ENCODE peak calls at places on chromosomes 5 and 9, in five cellular contexts. L is neural crest cell; J is spleen; P is mesothelial cell of epicardium; F is activated CD8-positive, alpha-beta T cell treated with anti-CD3 and anti-CD28 coated beads for 36 hours. E is an unnamed sample.

GRCh38 chr5:76938177-76938576 is 14.7 kb upstream of the CRHBP start:
- DNase-seq in L (no peak), J (no peak), P (no peak), F (no peak), E (no peak)

GRCh38 chr9:127575875-127576778 is 36.0 kb upstream of the STXBP1 start:
- DNase-seq in L (no peak), J (no peak), P (no peak), F (no peak), E (no peak)

GRCh38 chr9:86286278-86286677 is 3.9 kb upstream of the ISCA1 start:
- DNase-seq in L (no peak), J (no peak), P (no peak), F (no peak), E (no peak)

GRCh38 chr5:7271728-7272127 is 124.2 kb upstream of the ADCY2 start:
- DNase-seq in L (no peak), J (no peak), P (no peak), F (no peak), E (no peak)

GRCh38 chr5:121982500-121983261 is 20.9 kb downstream of the SRFBP1 start:
- DNase-seq in L (no peak), J (no peak), P (no peak), F (no peak), E (no peak)

GRCh38 chr9:6686396-6686795 is 40.9 kb upstream of the GLDC start:
- DNase-seq in L (no peak), J (no peak), P (no peak), F (no peak), E (no peak)

GRCh38 chr5:36215910-36216309 is 25.8 kb downstream of the NADK2 start:
- DNase-seq in L (no peak), J (no peak), P (no peak), F (no peak), E (no peak)

GRCh38 chr9:22813520-22813919 is 366.9 kb downstream of the DMRTA1 start:
- DNase-seq in L (no peak), J (no peak), P (no peak), F (no peak), E (no peak)

GRCh38 chr5:73764586-73764985 is 138.6 kb downstream of the ARHGEF28 start:
- DNase-seq in L (no peak), J (no peak), P (no peak), F (no peak), E (no peak)

GRCh38 chr5:33774323-33774722 is 117.5 kb downstream of the ADAMTS12 start:
- DNase-seq in L (no peak), J (no peak), P (no peak), F (no peak), E (no peak)

GRCh38 chr5:150729859-150730258 is 29.0 kb downstream of the DCTN4 start:
- DNase-seq in L (no peak), J (no peak), P (no peak), F (no peak), E (no peak)

GRCh38 chr5:1850324-1851154 is 32.2 kb downstream of the IRX4 start:
- DNase-seq in L (no peak), J (no peak), P (no peak), F (no peak), E (no peak)

GRCh38 chr5:150640311-150641005 is at the start of gene SYNPO:
- DNase-seq in L (no peak), J (no peak), P (no peak), F (no peak), E (no peak)

GRCh38 chr5:55853818-55854217 is 2.7 kb downstream of the IL31RA start:
- DNase-seq in L (no peak), J (no peak), P (no peak), F (no peak), E (no peak)

GRCh38 chr9:34659592-34660253 is 2.7 kb downstream of the CCL27 start:
- DNase-seq in L (no peak), J (no peak), P (no peak), F (peak), E (no peak)

GRCh38 chr9:114504341-114505186 is 709 bp downstream of the WHRN start:
- DNase-seq in L (peak), J (peak), P (peak), F (peak), E (peak)

GRCh38 chr9:114506082-114506390 is 763 bp upstream of the WHRN start:
- DNase-seq in L (no peak), J (no peak), P (no peak), F (no peak), E (no peak)

GRCh38 chr9:114503522-114504340 is 1.5 kb downstream of the WHRN start:
- DNase-seq in L (no peak), J (peak), P (no peak), F (no peak), E (no peak)

GRCh38 chr9:114505187-114506081 is at the start of gene WHRN:
- DNase-seq in L (peak), J (peak), P (peak), F (peak), E (peak)

DNA sequence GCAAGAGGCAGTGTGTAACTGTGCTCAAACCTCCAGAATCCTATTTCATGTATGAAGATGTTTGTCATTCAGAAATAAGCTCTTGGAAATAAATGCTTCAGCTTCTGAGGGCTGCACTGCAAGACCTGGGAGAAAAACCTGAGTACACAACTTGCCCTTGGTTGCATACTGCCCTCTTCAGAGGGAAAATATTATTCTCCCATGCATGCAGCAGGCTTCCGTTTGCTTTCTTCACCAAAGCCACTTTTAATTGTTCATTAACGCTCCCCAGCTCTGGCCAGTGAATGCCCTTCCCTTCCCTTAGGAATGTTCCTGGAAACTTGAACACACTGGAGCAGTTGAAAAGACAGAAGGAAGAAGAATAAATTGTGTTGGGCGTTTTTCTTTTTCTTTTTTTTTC is 2.5 kb upstream of the WHRN start:
- DNase-seq in L (no peak), J (no peak), P (no peak), F (peak), E (no peak)
- TF ChIP-seq CTCF in L (no peak), J (peak), P (no peak), F (peak), E (peak)

GRCh38 chr5:97042981-97043380 is 99.4 kb downstream of the LIX1 start:
- DNase-seq in L (no peak), J (no peak), P (no peak), F (no peak), E (no peak)

GRCh38 chr5:97046270-97046982 is 96.0 kb downstream of the LIX1 start:
- DNase-seq in L (no peak), J (no peak), P (no peak), F (no peak), E (no peak)

GRCh38 chr5:97041239-97041638 is 101.2 kb downstream of the LIX1 start:
- DNase-seq in L (no peak), J (no peak), P (no peak), F (no peak), E (no peak)

GRCh38 chr5:97043511-97043910 is 98.9 kb downstream of the LIX1 start:
- DNase-seq in L (no peak), J (no peak), P (no peak), F (no peak), E (no peak)

GRCh38 chr5:97044057-97044456 is 98.4 kb downstream of the LIX1 start:
- DNase-seq in L (no peak), J (no peak), P (no peak), F (no peak), E (no peak)
- TF ChIP-seq CTCF in L (peak), J (peak), P (no peak), F (no peak), E (no peak)

GRCh38 chr5:93058309-93058708 is 522.7 kb downstream of the NR2F1-AS1 start:
- DNase-seq in L (no peak), J (no peak), P (no peak), F (no peak), E (no peak)

GRCh38 chr5:93057311-93057710 is 523.7 kb downstream of the NR2F1-AS1 start:
- DNase-seq in L (no peak), J (no peak), P (no peak), F (no peak), E (no peak)

DNA sequence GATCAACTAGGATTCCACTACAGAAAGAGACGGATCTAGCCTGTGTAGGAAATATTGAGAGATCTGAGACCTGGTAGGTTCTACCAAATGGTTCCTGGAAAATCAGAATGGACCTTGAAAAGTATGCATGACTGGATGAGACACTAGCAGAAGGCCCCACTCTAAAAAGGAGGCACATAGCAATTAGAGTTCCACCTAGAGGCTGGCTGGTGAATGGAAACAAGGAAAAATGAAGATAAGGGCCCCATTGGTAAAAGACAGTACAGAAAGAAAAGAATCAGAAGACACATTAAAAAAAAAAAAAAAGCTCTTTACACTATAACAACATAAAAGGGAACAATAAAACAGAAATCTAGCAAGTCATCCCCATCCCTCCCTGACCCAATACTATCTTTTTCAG is 518.5 kb downstream of the NR2F1-AS1 start:
- DNase-seq in L (no peak), J (no peak), P (no peak), F (no peak), E (no peak)
- TF ChIP-seq CTCF in L (peak), J (no peak), P (no peak), F (no peak), E (no peak)

DNA sequence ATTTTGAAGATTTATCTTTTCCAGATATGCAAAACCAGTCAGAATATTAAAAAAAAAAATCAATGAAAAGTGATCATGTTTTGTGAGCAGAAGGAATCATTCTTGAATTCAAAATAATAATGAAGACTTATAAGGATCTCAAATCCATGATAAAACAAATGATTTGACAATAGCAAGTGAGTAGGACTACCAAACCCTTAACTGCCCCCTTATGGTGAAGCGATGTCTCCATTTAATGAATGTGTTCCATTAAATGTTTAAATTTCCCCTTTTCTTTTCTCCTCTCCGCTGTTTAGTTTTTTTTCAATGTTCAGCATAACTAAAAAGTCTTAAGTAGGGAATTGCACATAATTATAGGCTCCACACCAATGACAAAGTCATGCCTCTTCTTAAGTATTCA is 12.2 kb upstream of the MARCHF3 start:
- DNase-seq in L (no peak), J (no peak), P (no peak), F (no peak), E (no peak)
- TF ChIP-seq CTCF in L (peak), J (no peak), P (no peak), F (peak), E (no peak)

E was measured in natural killer cell.